ENCODE peak calls at places on chromosomes 3 and 15, in ten cellular contexts. Y, J, H, V, X, S, D, N, I and O are unnamed samples.

GRCh38 chr15:38699633-38700230 is 135.1 kb upstream of the RASGRP1 start:
- DNase-seq in Y (peak; percentile 83), J (peak; percentile 69), H (no peak), V (peak; percentile 82), X (no peak), S (peak; percentile 73), D (peak; percentile 79), N (no peak), I (peak; percentile 87), O (peak; percentile 59)

GRCh38 chr3:38003817-38004414 is 13.3 kb downstream of the VILL start:
- DNase-seq in Y (peak; percentile 52), J (no peak), H (peak; percentile 58), V (no peak), X (no peak), S (no peak), D (no peak), N (no peak), I (no peak), O (no peak)

GRCh38 chr3:135549928-135550327 is 415.6 kb upstream of the PPP2R3A start:
- DNase-seq in Y (no peak), J (no peak), H (no peak), V (no peak), X (no peak), S (no peak), D (no peak), N (no peak), I (no peak), O (no peak)

GRCh38 chr3:186038360-186038759 is 70.5 kb downstream of the ETV5 start:
- DNase-seq in Y (no peak), J (no peak), H (no peak), V (no peak), X (no peak), S (no peak), D (no peak), N (no peak), I (no peak), O (no peak)

GRCh38 chr15:48330855-48331795 is at the start of gene DUT:
- DNase-seq in Y (peak; percentile 88), J (peak; percentile 88), H (peak; percentile 94), V (peak; percentile 83), X (peak; percentile 95), S (peak; percentile 84), D (peak; percentile 84), N (peak; percentile 25), I (peak; percentile 91), O (peak; percentile 85)

GRCh38 chr3:47392933-47393332 is 12.1 kb downstream of the PTPN23 start:
- DNase-seq in Y (no peak), J (no peak), H (no peak), V (no peak), X (no peak), S (no peak), D (no peak), N (no peak), I (no peak), O (no peak)

GRCh38 chr3:69649120-69649519 is 90.1 kb upstream of the MITF start:
- DNase-seq in Y (no peak), J (peak; percentile 46), H (no peak), V (peak; percentile 36), X (no peak), S (no peak), D (no peak), N (no peak), I (no peak), O (no peak)

GRCh38 chr15:85063522-85063921 is 81.9 kb downstream of the PDE8A start:
- DNase-seq in Y (no peak), J (no peak), H (no peak), V (no peak), X (no peak), S (no peak), D (no peak), N (no peak), I (no peak), O (no peak)

GRCh38 chr3:172098698-172099494 is 59.5 kb downstream of the FNDC3B start:
- DNase-seq in Y (no peak), J (no peak), H (no peak), V (peak; percentile 48), X (no peak), S (no peak), D (no peak), N (no peak), I (no peak), O (no peak)

GRCh38 chr15:71649894-71650293 is 160.5 kb upstream of the NR2E3 start:
- DNase-seq in Y (peak; percentile 33), J (no peak), H (no peak), V (no peak), X (no peak), S (no peak), D (no peak), N (no peak), I (peak; percentile 27), O (peak; percentile 69)

GRCh38 chr15:68003297-68003696 is 50.8 kb upstream of the PIAS1 start:
- DNase-seq in Y (no peak), J (no peak), H (no peak), V (no peak), X (no peak), S (no peak), D (no peak), N (no peak), I (no peak), O (no peak)

GRCh38 chr15:66563126-66563525 is 2.7 kb downstream of the LCTL start:
- DNase-seq in Y (no peak), J (no peak), H (no peak), V (no peak), X (no peak), S (no peak), D (no peak), N (no peak), I (no peak), O (peak; percentile 18)

GRCh38 chr15:64844576-64845140 is 2.9 kb downstream of the PLEKHO2 start:
- DNase-seq in Y (no peak), J (no peak), H (no peak), V (no peak), X (no peak), S (no peak), D (no peak), N (no peak), I (peak; percentile 55), O (peak; percentile 28)

GRCh38 chr15:29140475-29141172 is 129.0 kb downstream of the NSMCE3 start:
- DNase-seq in Y (no peak), J (no peak), H (no peak), V (no peak), X (no peak), S (peak; percentile 11), D (no peak), N (no peak), I (no peak), O (no peak)

GRCh38 chr3:57952208-57952631 is 56.0 kb upstream of the FLNB start:
- DNase-seq in Y (no peak), J (peak; percentile 90), H (peak; percentile 46), V (peak; percentile 93), X (no peak), S (no peak), D (peak; percentile 48), N (no peak), I (no peak), O (peak; percentile 95)

DNA sequence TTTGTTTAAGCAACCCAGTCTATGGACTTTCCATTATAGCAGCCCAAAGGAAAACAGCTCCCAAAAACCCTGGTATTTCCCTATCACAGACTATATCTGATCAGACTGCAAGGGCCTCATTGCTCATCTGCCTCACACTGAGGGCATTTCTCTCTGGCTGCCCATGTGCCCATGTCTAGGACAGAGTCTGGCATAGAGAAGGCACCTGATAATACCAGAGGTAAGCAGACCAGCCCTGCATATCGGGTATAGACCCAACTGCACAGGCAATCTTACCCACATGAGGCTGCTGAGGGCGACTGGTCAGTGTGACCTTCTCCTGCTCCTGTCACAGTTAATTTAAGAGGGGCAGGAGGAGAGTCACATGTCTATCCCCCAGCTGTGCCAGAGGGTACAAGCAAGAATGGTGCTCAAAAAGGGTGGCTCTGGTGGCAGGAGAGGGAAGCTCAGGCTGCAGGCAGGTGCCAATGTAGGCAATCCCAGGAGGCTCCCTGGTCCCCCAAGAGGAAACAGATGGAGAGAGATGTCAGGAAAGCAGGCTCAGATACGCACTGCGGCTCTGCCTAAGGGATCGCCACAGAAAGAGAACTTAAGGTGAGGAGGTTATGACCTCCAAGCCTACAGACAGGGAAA is 3.1 kb downstream of the CSRNP1 start:
- DNase-seq in Y (no peak), J (no peak), H (no peak), V (no peak), X (no peak), S (no peak), D (no peak), N (no peak), I (no peak), O (no peak)
- H3K4me3 ChIP-seq in Y (peak overlapping the region; percentile 92), J (peak overlapping the region; percentile 14), H (peak overlapping the region; percentile 89), V (peak overlapping the region; percentile 22), X (no peak overlapping the region), S (peak overlapping the region; percentile 70), D (peak overlapping the region; percentile 81), N (peak overlapping the region; percentile 91), I (peak overlapping the region; percentile 65), O (peak overlapping the region; percentile 91)

DNA sequence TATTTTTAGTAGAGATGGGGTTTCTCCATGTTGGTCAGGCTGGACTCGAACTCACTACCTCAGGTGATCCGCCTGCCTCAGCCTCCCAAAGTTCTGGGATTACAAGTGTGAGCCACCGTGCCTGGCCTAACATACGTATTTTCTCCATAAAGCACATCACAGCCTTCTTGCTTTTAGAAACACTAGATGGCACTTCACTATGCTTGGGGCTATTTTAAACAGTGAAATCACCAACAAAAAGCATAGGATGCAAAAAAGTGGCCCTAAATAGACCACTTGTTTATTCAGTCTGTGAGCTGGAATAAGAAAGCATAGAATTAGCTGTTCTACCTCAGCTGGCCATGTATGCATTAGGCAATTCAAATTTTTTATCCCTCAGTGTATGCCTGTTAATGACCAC is 46.0 kb downstream of the PRICKLE2 start:
- DNase-seq in Y (no peak), J (no peak), H (no peak), V (no peak), X (no peak), S (no peak), D (no peak), N (no peak), I (no peak), O (no peak)
- TF ChIP-seq CTCF in Y (no peak), J (no peak), H (no peak), V (peak; percentile 28), X (no peak), S (no peak), D (no peak), N (no peak), I (no peak), O (no peak)

GRCh38 chr15:52803543-52804306 is 13.6 kb upstream of the ONECUT1 start:
- DNase-seq in Y (no peak), J (no peak), H (no peak), V (no peak), X (no peak), S (no peak), D (no peak), N (no peak), I (no peak), O (no peak)
- H3K4me3 ChIP-seq in Y (no peak overlapping the region), J (no peak overlapping the region), H (no peak overlapping the region), V (no peak overlapping the region), X (no peak overlapping the region), S (peak overlapping the region; percentile 49), D (no peak overlapping the region), N (no peak overlapping the region), I (no peak overlapping the region), O (no peak overlapping the region)

DNA sequence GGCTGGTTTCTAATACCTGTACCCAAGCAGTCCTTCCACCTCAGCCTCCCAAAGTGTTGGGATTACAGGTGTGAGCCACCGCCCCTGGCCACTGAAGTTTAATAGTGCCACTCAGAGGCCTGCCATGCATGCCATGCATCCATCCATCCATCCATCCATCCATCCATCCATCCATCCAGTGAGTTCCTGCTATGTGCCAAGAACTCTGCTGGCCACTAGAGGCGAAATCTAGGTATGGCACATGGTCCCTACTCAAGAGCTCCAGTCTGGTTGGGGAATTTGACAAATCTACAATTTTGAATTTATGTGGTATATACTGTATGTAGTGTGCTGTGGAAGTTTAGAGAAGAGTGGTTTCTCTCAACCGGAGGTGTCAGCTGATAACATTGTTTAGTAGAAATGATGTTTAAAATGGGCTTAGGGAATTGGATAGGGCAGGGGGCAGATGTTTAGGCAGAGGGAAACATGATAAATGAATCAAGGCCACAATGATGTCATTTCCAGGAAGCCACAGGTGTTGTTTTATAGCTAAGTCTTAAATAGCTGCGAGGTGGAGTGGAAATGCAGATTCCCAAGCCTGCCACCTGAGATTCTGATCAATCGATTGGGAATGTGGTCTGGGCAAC is 384.4 kb upstream of the C2CD4B start:
- DNase-seq in Y (no peak), J (peak; percentile 44), H (no peak), V (peak; percentile 75), X (no peak), S (peak; percentile 37), D (peak; percentile 24), N (no peak), I (peak; percentile 39), O (peak; percentile 47)
- TF ChIP-seq CTCF in Y (peak; percentile 51), J (peak; percentile 72), H (peak; percentile 42), V (peak; percentile 78), X (peak; percentile 21), S (peak; percentile 12), D (peak; percentile 57), N (no peak), I (peak; percentile 60), O (peak; percentile 76)